ENCODE peak calls at places on chromosomes 11 and 22, in seven cellular contexts. U, Q, K, Y, Z, D and F are unnamed samples.

GRCh38 chr22:24510694-24511625 is 15.8 kb downstream of the UPB1 start:
- DNase-seq in Z (peak; percentile 90), Y (no peak), U (peak; percentile 31), K (no peak), D (peak; percentile 73), Q (no peak), F (no peak)

GRCh38 chr11:108933630-108934029 is 268.8 kb downstream of the DDX10 start:
- DNase-seq in K (no peak), Y (no peak), D (peak; percentile 8), Q (no peak), U (no peak), Z (no peak), F (no peak)

GRCh38 chr22:35540600-35541253 is at the start of gene RASD2:
- DNase-seq in K (no peak), Z (peak; percentile 26), Y (peak; percentile 64), D (peak; percentile 42), U (no peak), Q (no peak), F (peak; percentile 72)

GRCh38 chr11:46247664-46248063 is 29.8 kb upstream of the CREB3L1 start:
- DNase-seq in D (no peak), Y (peak; percentile 54), Q (no peak), U (no peak), K (no peak), Z (peak; percentile 49), F (peak; percentile 85)

GRCh38 chr11:63592975-63593395 is 21.2 kb downstream of the PLAAT3 start:
- DNase-seq in Z (peak; percentile 30), K (no peak), Q (no peak), D (peak; percentile 43), U (no peak), Y (peak; percentile 16), F (no peak)

GRCh38 chr11:10474551-10474950 is 19.5 kb downstream of the AMPD3 start:
- DNase-seq in D (no peak), U (no peak), Y (no peak), K (no peak), Z (no peak), Q (no peak), F (no peak)

GRCh38 chr11:73951797-73952196 is 971 bp downstream of the DNAJB13 start:
- DNase-seq in Z (no peak), Y (no peak), D (no peak), K (no peak), Q (no peak), U (no peak), F (no peak)

GRCh38 chr11:64763804-64764611 is 4.2 kb upstream of the PYGM start:
- DNase-seq in Z (peak; percentile 66), K (no peak), U (no peak), Y (peak; percentile 43), D (no peak), Q (no peak), F (no peak)

GRCh38 chr11:112727341-112727841 is 233.8 kb upstream of the NCAM1 start:
- DNase-seq in Q (no peak), K (no peak), D (no peak), Y (no peak), U (no peak), Z (no peak), F (no peak)

GRCh38 chr11:126124284-126124683 is 61.6 kb upstream of the CDON start:
- DNase-seq in Q (no peak), Y (no peak), Z (no peak), K (no peak), U (no peak), D (no peak), F (no peak)

GRCh38 chr22:37244922-37245722 is 1.1 kb upstream of the RAC2 start:
- DNase-seq in Y (no peak), U (no peak), K (peak; percentile 41), Q (no peak), Z (no peak), D (no peak), F (no peak)

GRCh38 chr11:96017872-96018271 is 94.0 kb upstream of the MTMR2 start:
- DNase-seq in Y (no peak), Q (no peak), D (no peak), Z (no peak), U (no peak), K (no peak), F (no peak)

GRCh38 chr11:118896472-118896913 is 12.8 kb downstream of the CXCR5 start:
- DNase-seq in Z (no peak), D (no peak), Q (no peak), K (no peak), U (no peak), Y (no peak), F (no peak)

GRCh38 chr22:35301370-35301874 is 1.7 kb downstream of the TOM1 start:
- DNase-seq in K (peak; percentile 77), D (peak; percentile 99), Y (no peak), Z (peak; percentile 79), Q (no peak), U (no peak), F (no peak)

GRCh38 chr22:47161631-47162030 is 399.2 kb downstream of the TBC1D22A start:
- DNase-seq in U (no peak), Z (no peak), K (peak; percentile 35), Y (no peak), D (no peak), Q (no peak), F (peak; percentile 42)

GRCh38 chr11:31059529-31059928 is 310.0 kb downstream of the DCDC1 start:
- DNase-seq in Q (no peak), Y (no peak), U (no peak), K (no peak), Z (no peak), D (no peak), F (no peak)